ENCODE peak calls at places on chromosomes 13 and 19, in nine cellular contexts. X, P, M, B, Q, D, V, L and U are unnamed samples.
A peak's percentile ranks its signal among the peaks of the same experiment; 100 is the strongest.

GRCh38 chr13:114049026-114049425 is 75.2 kb upstream of the C13orf46 start:
- DNase-seq in X (peak; percentile 48), P (peak; percentile 88), M (peak; percentile 34), B (no peak), Q (peak; percentile 59), D (no peak), V (no peak), L (no peak), U (no peak)

GRCh38 chr19:12792853-12793289 is 1.6 kb downstream of the JUNB start:
- DNase-seq in X (no peak), P (no peak), M (no peak), B (no peak), Q (no peak), D (no peak), V (no peak), L (no peak), U (no peak)

GRCh38 chr19:45873219-45873772 is 9.2 kb downstream of the FOXA3 start:
- DNase-seq in X (no peak), P (no peak), M (no peak), B (no peak), Q (no peak), D (no peak), V (no peak), L (no peak), U (no peak)

GRCh38 chr13:35889560-35889959 is 241.6 kb downstream of the DCLK1 start:
- DNase-seq in X (no peak), P (no peak), M (no peak), B (no peak), Q (no peak), D (no peak), V (no peak), L (no peak), U (no peak)

GRCh38 chr13:48096670-48097069 is 1.8 kb upstream of the MED4 start:
- DNase-seq in X (no peak), P (no peak), M (no peak), B (no peak), Q (no peak), D (no peak), V (no peak), L (no peak), U (no peak)

GRCh38 chr19:29772696-29773095 is 39.1 kb upstream of the CCNE1 start:
- DNase-seq in X (no peak), P (no peak), M (no peak), B (no peak), Q (no peak), D (no peak), V (no peak), L (no peak), U (no peak)

GRCh38 chr13:23707674-23708073 is 137.5 kb downstream of the TNFRSF19 start:
- DNase-seq in X (no peak), P (no peak), M (no peak), B (no peak), Q (no peak), D (peak; percentile 52), V (no peak), L (no peak), U (no peak)

GRCh38 chr19:6767081-6767356 is 216 bp downstream of the SH2D3A start:
- DNase-seq in X (peak; percentile 81), P (no peak), M (no peak), B (no peak), Q (peak; percentile 73), D (no peak), V (no peak), L (no peak), U (no peak)

GRCh38 chr13:20702945-20703784 is at the start of gene IL17D:
- DNase-seq in X (peak; percentile 57), P (peak; percentile 85), M (no peak), B (no peak), Q (peak; percentile 44), D (no peak), V (no peak), L (peak; percentile 52), U (peak; percentile 60)

GRCh38 chr13:96091164-96091931 is 1.4 kb downstream of the HS6ST3 start:
- DNase-seq in X (no peak), P (no peak), M (no peak), B (peak; percentile 41), Q (no peak), D (no peak), V (peak; percentile 14), L (peak; percentile 61), U (peak; percentile 2)

GRCh38 chr13:27186295-27186694 is 14.7 kb upstream of the USP12 start:
- DNase-seq in X (no peak), P (no peak), M (no peak), B (no peak), Q (no peak), D (no peak), V (no peak), L (no peak), U (no peak)

GRCh38 chr19:6501740-6502648 is at the start of gene TUBB4A:
- DNase-seq in X (peak; percentile 84), P (peak; percentile 86), M (peak; percentile 45), B (no peak), Q (no peak), D (no peak), V (peak; percentile 50), L (peak; percentile 29), U (no peak)

GRCh38 chr19:30416375-30416774 is 44.2 kb downstream of the ZNF536 start:
- DNase-seq in X (no peak), P (no peak), M (no peak), B (no peak), Q (no peak), D (no peak), V (no peak), L (no peak), U (no peak)

DNA sequence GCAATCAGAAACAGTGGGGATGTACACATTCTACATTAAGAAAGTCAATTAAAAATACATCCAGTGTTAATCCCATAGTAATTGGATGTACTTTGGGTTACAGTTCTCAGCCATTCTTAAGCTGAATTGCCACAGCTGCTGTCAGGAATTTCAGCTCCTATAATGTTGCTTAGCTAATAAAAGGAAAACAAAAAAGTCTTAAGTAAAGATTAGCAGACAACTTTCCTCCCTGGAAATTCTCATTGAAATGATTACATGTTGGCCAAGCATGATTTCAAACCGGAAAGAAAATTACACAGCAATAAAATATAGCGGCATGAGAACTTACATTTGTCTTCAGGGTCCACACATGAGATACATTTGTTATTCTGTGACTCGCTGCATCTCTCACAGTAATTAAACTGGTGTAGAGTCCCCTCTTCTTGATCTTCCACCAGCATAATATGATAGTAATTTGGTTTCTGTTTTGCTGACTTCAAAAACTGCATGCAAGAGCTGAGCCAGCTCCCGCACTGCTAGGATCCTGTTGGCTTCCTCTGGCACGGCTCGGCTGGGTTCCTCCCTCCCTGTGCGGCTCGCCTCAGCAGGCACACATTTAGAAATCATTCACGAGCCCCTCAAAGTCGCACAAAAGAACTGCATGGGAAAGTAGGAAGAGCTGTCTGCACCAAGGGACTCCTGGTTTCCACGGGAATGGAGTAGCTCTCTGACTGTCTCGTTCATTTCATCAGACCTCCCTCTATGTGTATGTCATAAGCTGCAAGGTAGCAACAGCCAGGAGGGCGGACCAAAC is at the start of gene HTR2A:
- DNase-seq in X (no peak), P (peak; percentile 81), M (no peak), B (no peak), Q (no peak), D (peak; percentile 48), V (peak; percentile 23), L (no peak), U (peak; percentile 68)
- H3K4me3 ChIP-seq in X (no peak within 1 kb of the TSS), P (peak within 1 kb of the TSS; percentile 6), M (no peak within 1 kb of the TSS), B (peak within 1 kb of the TSS; percentile 22), Q (peak within 1 kb of the TSS; percentile 1), D (peak within 1 kb of the TSS; percentile 47), V (peak within 1 kb of the TSS; percentile 49), L (peak within 1 kb of the TSS; percentile 32), U (peak within 1 kb of the TSS; percentile 53)

GRCh38 chr13:98143157-98143553 is 261 bp downstream of the FARP1 start:
- DNase-seq in X (no peak), P (peak; percentile 79), M (no peak), B (peak; percentile 64), Q (no peak), D (no peak), V (peak; percentile 58), L (no peak), U (no peak)

GRCh38 chr13:98142427-98143156 is at the start of gene FARP1:
- DNase-seq in X (no peak), P (peak; percentile 86), M (no peak), B (peak; percentile 81), Q (peak; percentile 79), D (peak; percentile 62), V (peak; percentile 79), L (peak; percentile 90), U (peak; percentile 67)

GRCh38 chr13:98141938-98142426 is 912 bp upstream of the FARP1 start:
- DNase-seq in X (no peak), P (peak; percentile 76), M (no peak), B (peak; percentile 44), Q (peak; percentile 27), D (no peak), V (peak; percentile 19), L (peak; percentile 18), U (no peak)

GRCh38 chr13:98143601-98144500 is 957 bp downstream of the FARP1 start:
- DNase-seq in X (no peak), P (peak; percentile 73), M (no peak), B (peak; percentile 25), Q (peak; percentile 24), D (peak; percentile 46), V (peak; percentile 20), L (peak; percentile 67), U (peak; percentile 77)

GRCh38 chr13:98144501-98145350 is 1.8 kb downstream of the FARP1 start:
- DNase-seq in X (no peak), P (no peak), M (no peak), B (no peak), Q (peak; percentile 34), D (peak; percentile 77), V (no peak), L (peak; percentile 65), U (peak; percentile 74)
- TF ChIP-seq CTCF in X (no peak), P (no peak), M (no peak), B (no peak), Q (no peak), D (peak; percentile 24), V (no peak), L (peak; percentile 40), U (peak; percentile 42)

DNA sequence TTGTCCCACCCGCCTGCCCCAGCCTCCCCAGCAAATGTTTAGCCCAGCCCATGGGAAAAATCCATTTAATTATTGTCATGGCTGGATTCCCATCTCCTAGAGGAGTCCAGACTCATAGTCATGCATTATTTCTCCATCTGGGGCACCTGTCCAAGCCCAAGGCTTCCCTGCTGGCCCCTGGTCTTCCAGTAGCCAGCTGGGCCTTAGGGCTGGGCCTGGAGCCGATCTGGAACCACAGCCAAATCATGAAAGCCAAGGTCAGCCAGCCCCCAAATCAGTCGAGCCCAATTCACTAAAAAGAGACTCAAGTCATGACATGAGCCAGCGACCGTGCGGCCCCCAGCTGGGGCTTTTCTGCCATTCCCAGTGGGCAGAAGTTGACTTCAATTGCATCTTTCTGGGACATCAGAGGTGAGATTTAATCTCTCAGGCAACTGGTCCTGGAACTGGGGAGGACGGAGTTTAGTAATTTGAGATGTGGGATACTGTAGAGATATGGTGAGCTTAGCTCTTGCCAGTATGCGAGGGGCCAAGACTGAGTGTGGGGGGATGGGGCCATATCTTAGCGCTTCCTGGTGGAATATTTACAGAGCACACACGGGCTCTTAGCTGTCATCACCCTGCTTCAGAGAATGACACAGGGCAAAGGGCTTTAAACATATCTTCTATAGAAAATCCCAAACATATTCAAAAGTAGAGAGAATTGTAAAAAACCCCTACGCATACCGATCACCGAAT is 9.4 kb upstream of the PGLYRP2 start:
- DNase-seq in X (no peak), P (no peak), M (no peak), B (no peak), Q (no peak), D (no peak), V (peak; percentile 57), L (no peak), U (no peak)
- H3K4me3 ChIP-seq in X (no peak overlapping the region), P (no peak overlapping the region), M (no peak overlapping the region), B (no peak overlapping the region), Q (no peak overlapping the region), D (no peak overlapping the region), V (no peak overlapping the region), L (no peak overlapping the region), U (no peak overlapping the region)

GRCh38 chr19:40191836-40192646 is 815 bp downstream of the MAP3K10 start:
- DNase-seq in X (peak; percentile 53), P (peak; percentile 82), M (peak; percentile 6), B (no peak), Q (peak; percentile 23), D (peak; percentile 21), V (no peak), L (peak; percentile 67), U (peak; percentile 59)
- TF ChIP-seq CTCF in X (peak; percentile 47), P (no peak), M (no peak), B (no peak), Q (no peak), D (no peak), V (no peak), L (no peak), U (no peak)